ENCODE peak calls at places on chromosomes 3 and 15, in five cellular contexts. One of them, this sample, is unnamed.

GRCh38 chr3:106337116-106337515 is 468.3 kb upstream of the CBLB start:
- DNase-seq in T-helper 9 cell: no peak
- DNase-seq in anterior cingulate cortex: no peak
- DNase-seq in NCI-H460: no peak
- DNase-seq in tibial nerve: no peak
- DNase-seq in this sample: peak

GRCh38 chr15:78859971-78860733 is 12.5 kb upstream of the MORF4L1 start:
- DNase-seq in NCI-H460: peak
- DNase-seq in anterior cingulate cortex: peak
- DNase-seq in tibial nerve: no peak
- DNase-seq in T-helper 9 cell: peak
- DNase-seq in this sample: no peak

GRCh38 chr15:74727727-74728126 is 2.4 kb upstream of the CYP1A1 start:
- DNase-seq in anterior cingulate cortex: no peak
- DNase-seq in T-helper 9 cell: no peak
- DNase-seq in NCI-H460: no peak
- DNase-seq in tibial nerve: no peak
- DNase-seq in this sample: no peak

GRCh38 chr3:113536627-113537101 is 4.3 kb downstream of the SIDT1 start:
- DNase-seq in T-helper 9 cell: no peak
- DNase-seq in tibial nerve: no peak
- DNase-seq in anterior cingulate cortex: no peak
- DNase-seq in NCI-H460: no peak
- DNase-seq in this sample: no peak

GRCh38 chr15:70165811-70166284 is 68.1 kb upstream of the TLE3 start:
- DNase-seq in NCI-H460: no peak
- DNase-seq in T-helper 9 cell: no peak
- DNase-seq in tibial nerve: no peak
- DNase-seq in anterior cingulate cortex: no peak
- DNase-seq in this sample: no peak

GRCh38 chr3:132596816-132597433 is at the start of gene ACKR4:
- DNase-seq in NCI-H460: no peak
- DNase-seq in tibial nerve: no peak
- DNase-seq in T-helper 9 cell: no peak
- DNase-seq in anterior cingulate cortex: no peak
- DNase-seq in this sample: no peak

GRCh38 chr15:56528136-56528535 is 63.2 kb upstream of the MNS1 start:
- DNase-seq in T-helper 9 cell: no peak
- DNase-seq in anterior cingulate cortex: no peak
- DNase-seq in NCI-H460: no peak
- DNase-seq in tibial nerve: no peak
- DNase-seq in this sample: peak

GRCh38 chr15:97177135-97177704 is 783.3 kb upstream of the ARRDC4 start:
- DNase-seq in anterior cingulate cortex: no peak
- DNase-seq in tibial nerve: no peak
- DNase-seq in T-helper 9 cell: no peak
- DNase-seq in NCI-H460: no peak
- DNase-seq in this sample: no peak

GRCh38 chr3:146542968-146543367 is 1.4 kb downstream of the PLSCR1 start:
- DNase-seq in tibial nerve: no peak
- DNase-seq in T-helper 9 cell: no peak
- DNase-seq in NCI-H460: no peak
- DNase-seq in anterior cingulate cortex: no peak
- DNase-seq in this sample: no peak

GRCh38 chr3:126969586-126969985 is 13.3 kb upstream of the PLXNA1 start:
- DNase-seq in anterior cingulate cortex: no peak
- DNase-seq in NCI-H460: no peak
- DNase-seq in tibial nerve: no peak
- DNase-seq in T-helper 9 cell: no peak
- DNase-seq in this sample: no peak

GRCh38 chr3:102526865-102527264 is 92.0 kb downstream of the ZPLD1 start:
- DNase-seq in NCI-H460: no peak
- DNase-seq in T-helper 9 cell: no peak
- DNase-seq in anterior cingulate cortex: no peak
- DNase-seq in tibial nerve: no peak
- DNase-seq in this sample: no peak

GRCh38 chr3:29465836-29466235 is 185.0 kb downstream of the RBMS3 start:
- DNase-seq in NCI-H460: no peak
- DNase-seq in tibial nerve: no peak
- DNase-seq in T-helper 9 cell: no peak
- DNase-seq in anterior cingulate cortex: no peak
- DNase-seq in this sample: peak

GRCh38 chr3:20254268-20255117 is 68.5 kb upstream of the SGO1 start:
- DNase-seq in tibial nerve: no peak
- DNase-seq in T-helper 9 cell: no peak
- DNase-seq in NCI-H460: no peak
- DNase-seq in anterior cingulate cortex: no peak
- DNase-seq in this sample: no peak

GRCh38 chr3:146065573-146066006 is 95.4 kb downstream of the PLOD2 start:
- DNase-seq in anterior cingulate cortex: no peak
- DNase-seq in NCI-H460: peak
- DNase-seq in T-helper 9 cell: no peak
- DNase-seq in tibial nerve: no peak
- DNase-seq in this sample: peak

GRCh38 chr15:68107142-68107541 is 53.0 kb downstream of the PIAS1 start:
- DNase-seq in NCI-H460: no peak
- DNase-seq in anterior cingulate cortex: no peak
- DNase-seq in T-helper 9 cell: no peak
- DNase-seq in tibial nerve: no peak
- DNase-seq in this sample: no peak

GRCh38 chr3:2937055-2937454 is 173.1 kb downstream of the IL5RA start:
- DNase-seq in tibial nerve: no peak
- DNase-seq in T-helper 9 cell: no peak
- DNase-seq in anterior cingulate cortex: no peak
- DNase-seq in NCI-H460: no peak
- DNase-seq in this sample: no peak

GRCh38 chr3:167740961-167741587 is 5.6 kb downstream of the SERPINI1 start:
- DNase-seq in NCI-H460: no peak
- DNase-seq in tibial nerve: no peak
- DNase-seq in anterior cingulate cortex: peak
- DNase-seq in T-helper 9 cell: no peak
- DNase-seq in this sample: peak

GRCh38 chr3:158920375-158920774 is 118.5 kb downstream of the MFSD1 start:
- DNase-seq in anterior cingulate cortex: no peak
- DNase-seq in T-helper 9 cell: no peak
- DNase-seq in tibial nerve: no peak
- DNase-seq in NCI-H460: no peak
- DNase-seq in this sample: no peak

GRCh38 chr15:57283774-57284508 is 92.4 kb upstream of the CGNL1 start:
- DNase-seq in anterior cingulate cortex: no peak
- DNase-seq in NCI-H460: no peak
- DNase-seq in tibial nerve: no peak
- DNase-seq in T-helper 9 cell: no peak
- DNase-seq in this sample: no peak

GRCh38 chr3:115903843-115904242 is 280.5 kb downstream of the GAP43 start:
- DNase-seq in anterior cingulate cortex: no peak
- DNase-seq in NCI-H460: no peak
- DNase-seq in tibial nerve: no peak
- DNase-seq in T-helper 9 cell: no peak
- DNase-seq in this sample: peak

GRCh38 chr3:100496711-100497261 is 4.4 kb downstream of the TMEM45A start:
- DNase-seq in NCI-H460: no peak
- DNase-seq in T-helper 9 cell: no peak
- DNase-seq in tibial nerve: no peak
- DNase-seq in anterior cingulate cortex: no peak
- DNase-seq in this sample: no peak

GRCh38 chr3:48012659-48013058 is 3.6 kb downstream of the MAP4 start:
- DNase-seq in anterior cingulate cortex: no peak
- DNase-seq in T-helper 9 cell: no peak
- DNase-seq in tibial nerve: no peak
- DNase-seq in NCI-H460: no peak
- DNase-seq in this sample: no peak

GRCh38 chr15:80182611-80183210 is 29.9 kb downstream of the FAH start:
- DNase-seq in tibial nerve: no peak
- DNase-seq in anterior cingulate cortex: no peak
- DNase-seq in T-helper 9 cell: no peak
- DNase-seq in NCI-H460: no peak
- DNase-seq in this sample: peak

This sample was measured in stromal cell of bone marrow.